ENCODE peak calls at places on chromosomes 16 and 17, in four cellular contexts. P is heart left ventricle, B is thyroid gland, F is uterus. W is an unnamed sample.

GRCh38 chr17:73620414-73620813 is 23.8 kb downstream of the SDK2 start:
- DNase-seq in F (no peak), P (no peak), B (no peak), W (no peak)

GRCh38 chr16:28212532-28212873 is 738 bp upstream of the XPO6 start:
- DNase-seq in B (no peak), P (no peak), F (no peak), W (no peak)

GRCh38 chr17:36092228-36092627 is 2.3 kb upstream of the CCL3 start:
- DNase-seq in P (no peak), F (no peak), B (no peak), W (no peak)

GRCh38 chr16:53542283-53542682 is 39.3 kb upstream of the AKTIP start:
- DNase-seq in P (no peak), F (no peak), B (no peak), W (no peak)

GRCh38 chr17:50956750-50957523 is 90.8 kb upstream of the TOB1 start:
- DNase-seq in P (peak), B (peak), F (peak), W (no peak)

GRCh38 chr16:68425498-68426354 is 22.6 kb downstream of the SMPD3 start:
- DNase-seq in B (no peak), F (no peak), P (no peak), W (no peak)

GRCh38 chr17:30920282-30920681 is 1.5 kb upstream of the ADAP2 start:
- DNase-seq in F (no peak), P (peak), B (no peak), W (no peak)

GRCh38 chr17:33290156-33290697 is 2.9 kb downstream of the ASIC2 start:
- DNase-seq in P (no peak), F (no peak), B (no peak), W (peak)

GRCh38 chr16:21650517-21650916 is 1.9 kb downstream of the IGSF6 start:
- DNase-seq in F (no peak), P (no peak), B (no peak), W (no peak)

GRCh38 chr17:16106161-16106891 is 106.7 kb downstream of the TTC19 start:
- DNase-seq in B (no peak), P (no peak), F (peak), W (no peak)

GRCh38 chr16:88505405-88506082 is 52.5 kb downstream of the ZFPM1 start:
- DNase-seq in F (no peak), B (peak), P (no peak), W (no peak)

GRCh38 chr16:29744541-29745101 is 1.2 kb downstream of the C16orf54 start:
- DNase-seq in F (no peak), B (no peak), P (no peak), W (no peak)

GRCh38 chr16:84194018-84194417 is 3.1 kb downstream of the ADAD2 start:
- DNase-seq in P (no peak), B (no peak), F (no peak), W (no peak)

GRCh38 chr16:1818204-1818872 is 8.3 kb downstream of the HAGH start:
- DNase-seq in F (no peak), P (no peak), B (no peak), W (no peak)

GRCh38 chr16:75011634-75012307 is 12.9 kb downstream of the ZNRF1 start:
- DNase-seq in F (peak), P (no peak), B (no peak), W (peak)

GRCh38 chr17:58447039-58447975 is 30.0 kb upstream of the RNF43 start:
- DNase-seq in F (no peak), P (peak), B (peak), W (no peak)

GRCh38 chr16:10787304-10787703 is 31.3 kb downstream of the TVP23A start:
- DNase-seq in F (no peak), P (no peak), B (no peak), W (no peak)

GRCh38 chr16:67883146-67883871 is 1.4 kb upstream of the NRN1L start:
- DNase-seq in B (no peak), P (no peak), F (no peak), W (no peak)

GRCh38 chr16:9050102-9050830 is 41.2 kb upstream of the HAPSTR1 start:
- DNase-seq in P (no peak), F (no peak), B (no peak), W (no peak)

GRCh38 chr17:55334881-55335523 is 70.2 kb downstream of the HLF start:
- DNase-seq in P (no peak), F (no peak), B (peak), W (no peak)

GRCh38 chr16:50581830-50582229 is 33.6 kb downstream of the NKD1 start:
- DNase-seq in P (no peak), F (no peak), B (peak), W (no peak)

GRCh38 chr16:67917852-67918236 is 13.8 kb downstream of the CTRL start:
- DNase-seq in P (no peak), B (peak), F (no peak), W (no peak)

GRCh38 chr17:46273541-46274236 is 21.2 kb upstream of the LRRC37A start:
- DNase-seq in B (no peak), F (no peak), P (no peak), W (no peak)

GRCh38 chr16:88877564-88878289 is 11.3 kb upstream of the PABPN1L start:
- DNase-seq in B (no peak), F (no peak), P (no peak), W (no peak)

GRCh38 chr16:76900285-76901263 is 290.4 kb upstream of the MON1B start:
- DNase-seq in P (no peak), F (no peak), B (no peak), W (no peak)

GRCh38 chr17:72465191-72466024 is 344.6 kb downstream of the SOX9 start:
- DNase-seq in B (peak), P (no peak), F (no peak), W (peak)

GRCh38 chr17:66527335-66527734 is 224.9 kb downstream of the PRKCA start:
- DNase-seq in B (no peak), F (no peak), P (no peak), W (no peak)

GRCh38 chr17:82098939-82099765 is 1.1 kb upstream of the FASN start:
- DNase-seq in P (no peak), B (no peak), F (no peak), W (no peak)

GRCh38 chr16:85622683-85623082 is 9.6 kb downstream of the GSE1 start:
- DNase-seq in P (no peak), B (no peak), F (no peak), W (no peak)

GRCh38 chr17:79617304-79617703 is 6.5 kb upstream of the RBFOX3 start:
- DNase-seq in P (no peak), F (no peak), B (no peak), W (no peak)

GRCh38 chr16:11224894-11225676 is 30.9 kb downstream of the SOCS1 start:
- DNase-seq in B (peak), F (peak), P (no peak), W (peak)

GRCh38 chr16:78761427-78761826 is 662.0 kb downstream of the WWOX start:
- DNase-seq in P (no peak), B (no peak), F (no peak), W (no peak)

GRCh38 chr17:42541041-42541833 is 5.2 kb downstream of the NAGLU start:
- DNase-seq in F (no peak), P (no peak), B (no peak), W (no peak)

GRCh38 chr16:65524231-65524630 is 402.4 kb upstream of the CDH11 start:
- DNase-seq in P (no peak), F (no peak), B (no peak), W (no peak)

GRCh38 chr17:57577751-57578607 is 167.1 kb downstream of the CCDC182 start:
- DNase-seq in B (peak), P (no peak), F (peak), W (peak)

GRCh38 chr16:83404261-83404660 is 403.5 kb upstream of the HSBP1 start:
- DNase-seq in F (no peak), B (no peak), P (no peak), W (no peak)

DNA sequence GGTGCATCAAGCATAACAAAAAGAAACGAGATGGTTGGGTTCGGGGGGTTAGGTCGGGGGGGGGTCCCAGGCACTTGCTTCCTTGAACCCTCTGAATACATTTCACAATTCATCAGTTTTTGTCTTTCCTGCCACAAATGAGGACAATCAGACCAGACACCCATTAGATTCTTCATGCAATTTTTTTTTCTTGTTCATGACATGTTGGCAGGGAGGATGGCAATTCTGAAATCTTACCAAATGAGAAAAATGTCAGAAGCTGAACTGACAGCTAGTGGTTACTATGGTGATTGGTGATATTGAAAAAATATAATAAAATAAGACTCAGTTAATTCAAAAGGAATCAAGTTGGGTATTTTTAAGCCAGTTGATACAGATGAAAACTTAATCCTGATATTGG is 419.5 kb upstream of the PSMD7 start:
- DNase-seq in B (no peak), P (no peak), F (no peak), W (no peak)
- TF ChIP-seq POLR2A in B (no peak), P (no peak), F (no peak), W (no peak)

DNA sequence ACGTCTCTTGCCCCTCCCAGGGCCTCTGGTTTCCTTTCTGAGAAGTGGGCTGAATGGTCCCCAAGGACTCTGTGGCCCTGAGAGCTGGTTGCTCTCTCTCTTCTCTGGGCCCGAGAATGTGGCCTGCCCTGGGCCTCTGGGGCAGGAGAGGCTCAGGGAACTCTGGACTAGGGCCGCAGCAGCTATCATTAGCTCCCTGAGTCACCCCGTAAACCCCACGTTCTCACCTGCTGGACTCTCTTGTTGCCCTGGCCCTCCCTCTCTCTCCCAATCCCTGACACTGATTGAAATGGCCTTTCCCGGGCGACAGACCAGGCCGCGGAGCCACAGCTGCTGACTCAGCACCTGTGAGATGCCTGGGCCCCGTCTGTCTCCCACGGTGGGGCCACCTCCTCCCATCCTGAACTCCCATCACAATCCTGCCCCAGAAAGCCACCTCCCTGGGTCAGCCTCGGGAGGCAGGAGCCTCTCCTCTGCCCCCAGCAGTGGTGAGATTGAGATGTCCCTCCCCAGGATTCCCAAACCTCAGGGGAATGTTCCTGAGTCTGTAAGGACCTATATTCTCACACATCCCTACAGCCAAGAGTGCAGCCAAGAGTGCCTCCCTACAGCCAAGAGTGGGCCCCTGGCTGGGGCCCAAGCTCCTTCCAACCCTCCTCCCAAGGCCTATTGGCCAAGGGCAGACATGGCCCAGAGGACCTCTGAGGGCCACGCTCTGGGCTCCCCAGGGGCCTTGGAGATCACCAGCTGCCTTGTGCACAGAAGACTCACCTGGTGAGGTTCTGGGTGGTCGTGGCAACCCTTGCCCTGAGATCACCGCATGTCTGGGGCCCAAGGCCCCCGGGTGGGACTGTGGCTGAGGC is 476 bp downstream of the TRPV3 start:
- DNase-seq in F (no peak), P (no peak), B (no peak), W (no peak)
- TF ChIP-seq POLR2A in F (no peak), P (no peak), B (no peak), W (no peak)

GRCh38 chr17:37743875-37744632 is 805 bp downstream of the HNF1B start:
- DNase-seq in P (no peak), B (no peak), F (no peak), W (no peak)

GRCh38 chr17:37742114-37742761 is 2.6 kb downstream of the HNF1B start:
- DNase-seq in P (no peak), F (no peak), B (peak), W (peak)

GRCh38 chr17:37743612-37743874 is 1.3 kb downstream of the HNF1B start:
- DNase-seq in B (no peak), F (no peak), P (no peak), W (no peak)

GRCh38 chr17:37741334-37742113 is 3.3 kb downstream of the HNF1B start:
- DNase-seq in P (no peak), B (no peak), F (no peak), W (no peak)

DNA sequence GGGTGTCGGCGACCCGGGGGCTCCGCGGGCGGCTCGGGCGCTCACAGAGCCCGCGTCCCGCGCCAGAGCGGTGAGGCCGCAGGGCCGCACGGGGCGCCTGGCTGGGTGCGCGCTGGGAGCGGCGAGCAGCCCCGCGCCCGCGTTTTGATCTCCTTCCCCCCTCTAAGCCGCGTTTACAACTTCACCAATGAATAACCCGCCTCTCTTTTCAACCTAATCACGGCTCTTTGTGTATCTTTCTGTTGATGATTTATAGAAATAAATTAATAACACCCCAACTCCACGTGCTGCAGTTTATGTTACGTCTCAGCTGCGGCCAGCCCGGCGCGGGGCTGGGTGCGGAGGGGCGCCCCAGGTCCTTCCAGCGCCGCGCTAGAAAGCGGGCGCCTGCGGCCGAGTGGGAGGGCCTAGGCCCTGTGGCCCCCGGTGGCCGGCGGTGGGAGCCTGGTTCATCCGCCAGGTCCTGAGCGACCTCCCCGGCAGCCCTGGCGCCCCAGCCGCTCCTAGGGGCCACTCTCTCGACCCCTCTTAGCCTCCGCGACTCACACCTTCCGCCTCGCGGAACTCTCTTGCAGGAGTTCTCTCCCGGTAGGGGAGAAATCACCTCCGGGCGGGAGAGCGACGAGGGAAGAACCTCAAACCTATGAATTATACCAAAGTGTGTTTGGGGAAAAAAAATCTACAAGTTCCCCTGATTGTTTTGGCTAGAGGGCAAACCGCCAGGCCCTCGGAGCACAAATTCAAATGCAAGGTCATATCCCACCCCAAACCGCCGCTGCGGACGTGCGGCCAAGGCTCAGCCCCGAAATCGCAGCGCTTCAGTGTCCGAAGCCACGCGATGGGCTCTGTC is 1.9 kb downstream of the HNF1B start:
- DNase-seq in B (no peak), F (no peak), P (no peak), W (no peak)
- TF ChIP-seq POLR2A in B (no peak), F (no peak), P (no peak), W (no peak)

GRCh38 chr17:17569691-17570090 is 21.8 kb downstream of the PEMT start:
- DNase-seq in B (no peak), F (no peak), P (peak), W (no peak)

GRCh38 chr17:17567114-17567513 is 24.4 kb downstream of the PEMT start:
- DNase-seq in P (peak), F (no peak), B (no peak), W (no peak)

GRCh38 chr17:17570207-17570797 is 21.2 kb downstream of the PEMT start:
- DNase-seq in P (peak), F (no peak), B (peak), W (no peak)

GRCh38 chr17:17567631-17568030 is 23.9 kb downstream of the PEMT start:
- DNase-seq in P (peak), B (peak), F (peak), W (no peak)

DNA sequence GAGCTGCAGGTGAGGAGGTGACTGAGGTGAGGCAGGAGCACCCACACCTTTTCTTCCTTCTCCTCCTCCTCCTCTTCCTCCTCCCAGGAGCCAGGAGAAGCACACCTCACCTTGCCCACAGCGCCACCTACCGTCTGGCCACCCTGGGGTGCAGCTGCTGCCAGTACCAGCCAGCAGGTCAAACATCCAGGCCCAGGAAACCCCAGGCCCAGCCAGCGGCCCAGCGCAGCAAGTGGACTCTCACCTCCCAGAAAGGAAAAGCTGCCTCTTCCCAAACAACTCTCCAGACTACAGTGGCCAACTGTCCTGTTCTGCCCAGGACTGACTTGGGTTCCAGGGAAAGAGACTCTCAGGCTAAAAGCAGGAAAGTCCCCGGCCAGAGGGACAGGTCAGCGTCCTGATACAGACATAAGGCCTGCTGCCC is 22.7 kb downstream of the PEMT start:
- DNase-seq in P (peak), F (peak), B (peak), W (no peak)
- TF ChIP-seq POLR2A in P (no peak), F (no peak), B (no peak), W (no peak)

GRCh38 chr17:4709794-4710692 is at the start of gene ARRB2:
- DNase-seq in F (peak), B (peak), P (peak), W (peak)
- TF ChIP-seq POLR2A in F (peak), B (no peak), P (peak), W (no peak)

DNA sequence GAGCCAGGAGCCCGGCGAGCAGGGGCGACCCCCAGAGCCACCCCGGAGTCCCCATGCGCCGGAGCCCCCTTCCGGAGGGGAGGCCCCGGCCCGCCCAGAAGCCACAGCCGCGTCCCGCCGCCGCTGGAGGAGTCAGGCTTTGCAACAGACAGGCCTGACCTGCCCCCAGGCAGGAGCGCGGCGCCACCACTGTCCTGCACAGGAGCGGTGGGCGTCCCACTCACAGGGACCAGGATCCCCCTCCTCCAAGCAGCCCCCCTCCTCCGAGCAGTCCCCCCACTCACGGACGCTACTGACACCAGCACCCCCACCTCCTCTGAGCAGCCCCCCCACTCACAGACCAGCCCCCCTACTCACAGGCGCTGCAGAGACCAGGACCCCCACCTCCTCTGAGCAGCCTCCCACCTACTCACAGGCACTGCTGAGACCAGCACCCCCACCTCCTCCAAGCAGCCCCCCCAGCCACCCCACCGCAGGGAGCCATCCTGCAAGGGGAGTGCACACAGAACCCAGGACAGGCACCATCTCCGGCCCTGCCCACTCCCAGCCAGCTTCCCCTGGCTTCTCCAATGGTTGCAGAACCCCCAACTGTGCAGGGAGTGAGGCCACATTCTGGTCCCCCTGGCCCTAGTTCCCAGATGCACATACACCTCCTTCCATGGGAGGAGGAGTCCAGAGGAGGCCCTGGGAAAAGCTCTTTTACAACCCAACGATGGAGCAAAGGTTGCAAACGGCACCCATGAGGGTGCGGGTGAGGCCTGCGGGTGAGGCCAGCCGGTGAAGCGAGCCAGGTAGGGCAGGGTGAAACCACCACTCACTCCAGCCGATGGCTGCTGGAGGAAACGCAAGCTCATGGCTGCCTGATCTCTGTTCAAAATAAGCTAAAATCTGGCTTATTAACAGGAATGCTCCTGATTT is 69.9 kb downstream of the ABR start:
- DNase-seq in P (no peak), B (peak), F (no peak), W (no peak)
- TF ChIP-seq POLR2A in P (no peak), B (no peak), F (no peak), W (no peak)

GRCh38 chr17:45238155-45238774 is 16.6 kb downstream of the FMNL1 start:
- DNase-seq in B (no peak), F (no peak), P (no peak), W (no peak)

GRCh38 chr17:45242015-45242414 is 19.9 kb downstream of the SPATA32 start:
- DNase-seq in P (no peak), F (no peak), B (no peak), W (no peak)

GRCh38 chr17:45240905-45241314 is 19.2 kb downstream of the FMNL1 start:
- DNase-seq in F (no peak), P (no peak), B (peak), W (no peak)

GRCh38 chr17:45243750-45244149 is 18.1 kb downstream of the SPATA32 start:
- DNase-seq in F (no peak), B (no peak), P (no peak), W (no peak)

GRCh38 chr17:45241315-45242011 is 19.8 kb downstream of the FMNL1 start:
- DNase-seq in F (no peak), B (peak), P (no peak), W (no peak)
- TF ChIP-seq POLR2A in F (no peak), B (no peak), P (no peak), W (no peak)

W was measured in lower leg skin.